ENCODE peak calls at places on chromosomes 16 and 17, in eight cellular contexts. P is SK-N-SH, Y is breast epithelium, U is A549, K is aorta, R is Caco-2, N is cardiac muscle cell, Q is prostate gland. X is an unnamed sample. For H3K4me1, the result is how much of the 10 kb centered on the place peaks cover.

GRCh38 chr17:54907385-54907784 is 6.7 kb downstream of the TOM1L1 start:
- DNase-seq in R (no peak), Q (no peak), K (no peak), U (no peak), N (no peak), Y (no peak), P (no peak), X (no peak)

GRCh38 chr16:27920391-27920891 is 143.1 kb downstream of the GSG1L start:
- DNase-seq in P (peak), U (peak), N (peak), Q (peak), K (no peak), Y (peak), R (peak), X (no peak)

GRCh38 chr17:73227379-73227778 is 34.3 kb downstream of the CPSF4L start:
- DNase-seq in Y (no peak), P (no peak), Q (no peak), N (no peak), U (no peak), R (no peak), K (no peak), X (no peak)

GRCh38 chr16:56301391-56301850 is 110.1 kb downstream of the GNAO1 start:
- DNase-seq in K (no peak), P (no peak), Y (no peak), N (peak), R (no peak), Q (no peak), U (no peak), X (no peak)

GRCh38 chr17:6800422-6801027 is 24.5 kb downstream of the FBXO39 start:
- DNase-seq in Q (no peak), K (no peak), Y (no peak), R (no peak), P (no peak), U (no peak), N (no peak), X (no peak)

GRCh38 chr17:67280279-67280678 is 35.3 kb upstream of the HELZ start:
- DNase-seq in Q (peak), K (no peak), R (no peak), P (no peak), Y (peak), N (peak), U (no peak), X (peak)

GRCh38 chr17:79752175-79752574 is 21.4 kb downstream of the ENPP7 start:
- DNase-seq in K (no peak), U (no peak), R (no peak), N (no peak), Y (no peak), P (no peak), Q (no peak), X (no peak)

GRCh38 chr16:11596572-11597226 is 10.0 kb upstream of the LITAF start:
- DNase-seq in R (no peak), P (no peak), Q (no peak), N (no peak), Y (no peak), U (no peak), K (no peak), X (peak)

GRCh38 chr16:73956592-73957495 is 339.8 kb upstream of the PSMD7 start:
- DNase-seq in Q (peak), U (peak), K (peak), N (peak), Y (peak), P (peak), R (peak), X (peak)

GRCh38 chr17:81000089-81000630 is 8.5 kb downstream of the CHMP6 start:
- DNase-seq in N (no peak), U (no peak), Y (no peak), R (no peak), Q (no peak), P (no peak), K (no peak), X (no peak)
- H3K4me3 ChIP-seq in N (no peak), U (no peak), Y (no peak), R (no peak), Q (no peak), P (no peak), K (no peak), X (no peak)

DNA sequence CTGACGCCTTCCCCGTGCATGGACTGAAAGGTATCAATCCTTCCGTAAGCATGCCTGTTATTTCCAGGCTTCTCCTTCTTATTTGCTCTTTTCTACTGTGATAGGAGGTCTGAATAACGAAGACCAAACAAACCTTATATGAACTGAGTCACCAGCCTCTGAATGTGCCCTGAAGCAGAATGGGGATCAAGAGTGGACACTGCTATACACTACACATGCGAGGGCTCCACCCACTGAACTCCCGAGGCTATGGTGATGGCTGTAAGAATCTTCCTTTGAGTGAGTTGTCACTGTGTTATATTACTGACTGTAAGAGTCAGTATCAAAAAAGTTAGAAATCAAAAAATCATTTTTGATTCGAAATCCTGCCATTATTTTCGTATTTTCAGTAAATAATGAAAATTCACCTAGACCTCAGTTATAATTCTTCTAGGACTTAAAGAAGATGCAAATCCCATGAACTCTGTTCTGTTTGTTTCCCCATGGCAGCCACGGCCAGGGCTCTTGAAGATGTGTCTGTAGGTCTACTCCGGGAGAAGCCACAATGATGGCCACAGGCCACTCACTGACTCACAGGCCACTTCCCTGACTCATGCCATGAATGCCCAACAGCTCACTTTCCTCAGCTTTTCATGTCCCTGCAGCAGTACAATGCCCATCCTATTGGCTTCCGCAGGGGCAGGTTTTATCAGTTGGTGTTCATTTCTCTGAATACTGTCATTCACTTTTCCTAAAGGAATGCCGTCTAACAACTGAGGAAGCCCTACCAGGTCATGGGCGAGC is 54.7 kb downstream of the ZZEF1 start:
- DNase-seq in Y (no peak), K (no peak), U (no peak), Q (no peak), R (no peak), N (peak), P (no peak), X (no peak)
- H3K4me1 ChIP-seq in Y (under half), K (under half), U (under half), Q (under half), R (under half), N (under half), P (under half), X (under half)

GRCh38 chr17:5034651-5035050 is 575 bp downstream of the SLC52A1 start:
- DNase-seq in K (no peak), Q (no peak), P (no peak), Y (no peak), N (no peak), U (no peak), R (no peak), X (no peak)

GRCh38 chr17:5033352-5034015 is 1.7 kb downstream of the SLC52A1 start:
- DNase-seq in K (no peak), Q (no peak), Y (no peak), U (no peak), P (no peak), N (no peak), R (no peak), X (no peak)

GRCh38 chr17:5034063-5034462 is 1.2 kb downstream of the SLC52A1 start:
- DNase-seq in Y (no peak), P (no peak), K (no peak), N (no peak), R (no peak), U (no peak), Q (no peak), X (no peak)

GRCh38 chr17:5032865-5033264 is 2.4 kb downstream of the SLC52A1 start:
- DNase-seq in Y (no peak), U (no peak), R (no peak), Q (no peak), K (no peak), P (no peak), N (no peak), X (no peak)

DNA sequence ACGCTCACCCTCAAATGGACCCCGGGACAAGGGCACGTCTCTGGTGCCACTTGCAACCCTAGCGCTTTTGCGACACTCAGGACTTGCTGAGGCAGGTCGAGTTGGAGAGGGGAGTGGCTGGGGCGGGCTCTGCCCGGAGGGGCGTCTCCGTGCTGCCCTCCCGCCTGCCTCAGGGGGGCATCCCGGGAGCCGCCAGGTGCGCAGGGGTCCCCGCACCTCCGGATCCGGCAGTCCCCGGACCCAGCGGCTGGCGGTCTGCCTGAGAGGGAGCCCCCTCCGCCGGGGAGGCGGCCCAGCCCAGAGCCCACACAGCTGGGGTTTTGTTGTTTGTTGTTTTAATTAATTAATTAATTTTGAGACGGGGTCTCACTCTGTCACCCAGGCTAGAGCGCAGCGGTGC is at the start of gene SLC52A1:
- DNase-seq in P (peak), K (no peak), Y (no peak), R (no peak), U (peak), Q (peak), N (no peak), X (peak)
- H3K4me3 ChIP-seq in P (peak), K (no peak), Y (peak), R (no peak), U (peak), Q (peak), N (no peak), X (no peak)

GRCh38 chr16:75580-76501 is 2.2 kb upstream of the MPG start:
- DNase-seq in K (peak), Q (no peak), P (peak), N (peak), Y (peak), U (no peak), R (peak), X (peak)

GRCh38 chr16:72561-73537 is at the start of gene RHBDF1:
- DNase-seq in N (peak), R (peak), Q (peak), K (no peak), U (peak), Y (no peak), P (peak), X (peak)

GRCh38 chr16:74437-75318 is 2.2 kb upstream of the RHBDF1 start:
- DNase-seq in N (no peak), R (no peak), U (no peak), P (no peak), Y (no peak), Q (no peak), K (no peak), X (no peak)

GRCh38 chr16:71540-72341 is 690 bp downstream of the RHBDF1 start:
- DNase-seq in U (peak), N (peak), Q (peak), K (peak), R (peak), Y (peak), P (peak), X (peak)

GRCh38 chr16:74025-74424 is 1.6 kb upstream of the RHBDF1 start:
- DNase-seq in Y (no peak), U (no peak), N (no peak), P (no peak), Q (no peak), K (no peak), R (no peak), X (no peak)
- H3K4me1 ChIP-seq in Y (under half), U (under half), N (under half), P (under half), Q (under half), K (under half), R (under half), X (under half)

DNA sequence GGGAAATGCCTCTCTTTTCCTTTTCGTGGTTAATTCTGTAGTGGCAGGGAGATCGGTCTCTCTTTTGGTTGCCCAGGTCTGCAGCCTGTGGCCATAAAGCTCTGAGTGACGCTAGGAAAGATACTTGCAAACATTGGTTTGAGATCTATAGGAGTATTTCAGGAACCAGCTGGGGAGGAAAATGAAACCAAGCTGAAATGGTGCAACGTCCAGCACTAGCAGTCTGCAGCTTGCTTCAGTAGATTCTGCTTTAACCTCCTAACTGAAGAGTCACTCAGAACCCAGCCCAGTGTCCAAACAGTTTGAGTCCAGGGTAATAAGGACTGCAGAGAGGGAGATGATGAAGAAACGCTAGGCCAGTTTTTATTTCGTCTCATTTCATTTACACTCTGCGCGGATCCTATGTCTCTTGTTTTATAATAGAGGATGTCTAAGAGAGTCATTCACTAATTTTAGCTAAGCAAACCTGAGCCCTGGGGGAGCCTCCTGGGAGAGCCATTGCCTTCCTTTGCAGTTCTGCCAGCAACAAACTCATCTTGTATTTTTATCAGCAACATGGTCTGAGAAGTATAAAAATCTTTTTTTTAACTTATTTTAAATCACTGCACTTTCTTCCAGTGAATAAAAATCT is 12.0 kb downstream of the SP2 start:
- DNase-seq in U (no peak), P (no peak), Y (no peak), N (no peak), R (no peak), Q (no peak), K (no peak), X (no peak)
- H3K4me3 ChIP-seq in U (no peak), P (no peak), Y (peak), N (no peak), R (no peak), Q (no peak), K (no peak), X (no peak)

GRCh38 chr17:50125420-50125997 is 4.5 kb downstream of the SAMD14 start:
- DNase-seq in N (peak), P (no peak), K (no peak), U (no peak), Q (no peak), Y (no peak), R (no peak), X (no peak)
- H3K4me1 ChIP-seq in N (under half), P (under half), K (under half), U (under half), Q (under half), Y (under half), R (under half), X (under half)

DNA sequence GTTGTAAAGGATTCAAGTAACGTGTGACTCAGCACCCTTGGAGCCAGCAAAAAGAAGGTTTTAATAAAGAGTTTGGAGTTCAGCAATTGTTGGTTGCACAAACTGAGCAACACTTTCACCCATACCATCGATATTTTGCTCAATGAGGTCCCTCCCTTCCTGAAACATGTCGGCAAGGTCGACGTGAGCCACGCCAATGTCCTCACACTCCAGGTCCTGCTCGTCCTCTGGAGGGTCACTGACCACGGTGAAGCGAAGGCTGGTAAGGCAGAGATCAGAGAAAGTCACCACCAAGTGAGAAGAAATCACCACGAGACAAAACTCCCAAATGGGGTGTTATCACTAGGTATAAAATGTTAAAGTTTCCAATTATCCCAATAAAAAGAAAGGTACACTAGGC is 98.3 kb downstream of the RPGRIP1L start:
- DNase-seq in Q (no peak), K (no peak), U (no peak), N (no peak), P (no peak), Y (no peak), R (no peak), X (no peak)
- H3K4me3 ChIP-seq in Q (no peak), K (no peak), U (no peak), N (no peak), P (no peak), Y (no peak), R (no peak), X (no peak)

GRCh38 chr16:86816930-86817625 is 238.7 kb downstream of the FOXL1 start:
- DNase-seq in Y (no peak), R (no peak), P (no peak), Q (no peak), N (no peak), U (no peak), K (no peak), X (no peak)

GRCh38 chr16:86821933-86822332 is 243.6 kb downstream of the FOXL1 start:
- DNase-seq in U (no peak), Q (no peak), K (no peak), N (no peak), Y (no peak), P (no peak), R (peak), X (no peak)

GRCh38 chr16:86819523-86819887 is 241.2 kb downstream of the FOXL1 start:
- DNase-seq in Y (no peak), Q (no peak), R (no peak), K (no peak), U (no peak), P (no peak), N (peak), X (no peak)

GRCh38 chr16:86823125-86823524 is 244.8 kb downstream of the FOXL1 start:
- DNase-seq in Y (no peak), U (no peak), Q (no peak), N (no peak), K (no peak), P (no peak), R (no peak), X (no peak)

GRCh38 chr16:86818701-86819522 is 240.6 kb downstream of the FOXL1 start:
- DNase-seq in K (no peak), N (peak), Q (no peak), U (no peak), Y (no peak), P (no peak), R (no peak), X (no peak)
- H3K4me1 ChIP-seq in K (under half), N (under half), Q (under half), U (under half), Y (under half), P (under half), R (under half), X (under half)